ENCODE peak calls at places on chromosomes 16 and 17, in nine cellular contexts. One of them, this sample, is unnamed.
A peak's percentile ranks its signal among the peaks of the same experiment; 100 is the strongest.

GRCh38 chr16:77833906-77834599 is 45.7 kb downstream of the VAT1L start:
- DNase-seq in upper lobe of right lung: no peak
- DNase-seq in progenitor cell of endocrine pancreas: no peak
- DNase-seq in heart left ventricle: no peak
- DNase-seq in RWPE1: peak; percentile 55
- DNase-seq in nephron progenitor cell: no peak
- DNase-seq in neural crest cell: peak; percentile 4
- DNase-seq in GM12865: no peak
- DNase-seq in kidney epithelial cell: peak; percentile 70
- DNase-seq in this sample: no peak

GRCh38 chr17:29949708-29950107 is 8.3 kb downstream of the EFCAB5 start:
- DNase-seq in nephron progenitor cell: no peak
- DNase-seq in progenitor cell of endocrine pancreas: no peak
- DNase-seq in kidney epithelial cell: no peak
- DNase-seq in neural crest cell: no peak
- DNase-seq in GM12865: no peak
- DNase-seq in upper lobe of right lung: no peak
- DNase-seq in RWPE1: no peak
- DNase-seq in heart left ventricle: no peak
- DNase-seq in this sample: no peak

GRCh38 chr16:31711344-31711845 is 162.2 kb upstream of the ZNF267 start:
- DNase-seq in upper lobe of right lung: no peak
- DNase-seq in neural crest cell: no peak
- DNase-seq in progenitor cell of endocrine pancreas: no peak
- DNase-seq in RWPE1: no peak
- DNase-seq in kidney epithelial cell: no peak
- DNase-seq in GM12865: no peak
- DNase-seq in heart left ventricle: no peak
- DNase-seq in nephron progenitor cell: no peak
- DNase-seq in this sample: no peak

GRCh38 chr16:1825864-1826690 is 548 bp downstream of the HAGH start:
- DNase-seq in kidney epithelial cell: no peak
- DNase-seq in heart left ventricle: no peak
- DNase-seq in progenitor cell of endocrine pancreas: peak; percentile 48
- DNase-seq in GM12865: peak; percentile 80
- DNase-seq in RWPE1: no peak
- DNase-seq in neural crest cell: peak; percentile 21
- DNase-seq in upper lobe of right lung: peak; percentile 88
- DNase-seq in nephron progenitor cell: peak; percentile 46
- DNase-seq in this sample: peak; percentile 92

GRCh38 chr16:10037771-10038170 is 144.5 kb downstream of the GRIN2A start:
- DNase-seq in nephron progenitor cell: no peak
- DNase-seq in progenitor cell of endocrine pancreas: no peak
- DNase-seq in neural crest cell: no peak
- DNase-seq in kidney epithelial cell: no peak
- DNase-seq in heart left ventricle: no peak
- DNase-seq in GM12865: no peak
- DNase-seq in RWPE1: no peak
- DNase-seq in upper lobe of right lung: no peak
- DNase-seq in this sample: no peak

GRCh38 chr17:43530303-43531081 is 15.6 kb downstream of the ETV4 start:
- DNase-seq in GM12865: no peak
- DNase-seq in kidney epithelial cell: peak; percentile 85
- DNase-seq in nephron progenitor cell: peak; percentile 97
- DNase-seq in neural crest cell: peak; percentile 93
- DNase-seq in heart left ventricle: peak; percentile 81
- DNase-seq in progenitor cell of endocrine pancreas: peak; percentile 92
- DNase-seq in RWPE1: peak; percentile 46
- DNase-seq in upper lobe of right lung: peak; percentile 75
- DNase-seq in this sample: no peak

GRCh38 chr16:72985148-72985882 is 62.6 kb downstream of the ZFHX3 start:
- DNase-seq in RWPE1: no peak
- DNase-seq in GM12865: no peak
- DNase-seq in neural crest cell: no peak
- DNase-seq in nephron progenitor cell: no peak
- DNase-seq in heart left ventricle: peak; percentile 67
- DNase-seq in kidney epithelial cell: no peak
- DNase-seq in progenitor cell of endocrine pancreas: no peak
- DNase-seq in upper lobe of right lung: no peak
- DNase-seq in this sample: no peak

GRCh38 chr17:62816282-62816839 is 8.2 kb upstream of the MARCHF10 start:
- DNase-seq in progenitor cell of endocrine pancreas: no peak
- DNase-seq in nephron progenitor cell: no peak
- DNase-seq in upper lobe of right lung: no peak
- DNase-seq in neural crest cell: no peak
- DNase-seq in heart left ventricle: no peak
- DNase-seq in kidney epithelial cell: no peak
- DNase-seq in GM12865: no peak
- DNase-seq in RWPE1: no peak
- DNase-seq in this sample: no peak

GRCh38 chr16:351804-352520 is 561 bp downstream of the AXIN1 start:
- DNase-seq in GM12865: peak; percentile 34
- DNase-seq in heart left ventricle: peak; percentile 46
- DNase-seq in nephron progenitor cell: peak; percentile 54
- DNase-seq in progenitor cell of endocrine pancreas: no peak
- DNase-seq in neural crest cell: no peak
- DNase-seq in RWPE1: no peak
- DNase-seq in kidney epithelial cell: no peak
- DNase-seq in upper lobe of right lung: peak; percentile 79
- DNase-seq in this sample: peak; percentile 60

GRCh38 chr17:74016504-74016903 is 187.0 kb upstream of the RPL38 start:
- DNase-seq in upper lobe of right lung: no peak
- DNase-seq in neural crest cell: no peak
- DNase-seq in kidney epithelial cell: no peak
- DNase-seq in nephron progenitor cell: no peak
- DNase-seq in RWPE1: no peak
- DNase-seq in progenitor cell of endocrine pancreas: no peak
- DNase-seq in heart left ventricle: no peak
- DNase-seq in GM12865: no peak
- DNase-seq in this sample: no peak

GRCh38 chr16:84207869-84208268 is 16.9 kb downstream of the ADAD2 start:
- DNase-seq in heart left ventricle: no peak
- DNase-seq in GM12865: no peak
- DNase-seq in neural crest cell: no peak
- DNase-seq in upper lobe of right lung: no peak
- DNase-seq in progenitor cell of endocrine pancreas: no peak
- DNase-seq in nephron progenitor cell: no peak
- DNase-seq in kidney epithelial cell: no peak
- DNase-seq in RWPE1: no peak
- DNase-seq in this sample: no peak

GRCh38 chr17:68197997-68198930 is 49.6 kb upstream of the AMZ2 start:
- DNase-seq in GM12865: no peak
- DNase-seq in kidney epithelial cell: no peak
- DNase-seq in upper lobe of right lung: peak; percentile 64
- DNase-seq in heart left ventricle: no peak
- DNase-seq in RWPE1: peak; percentile 49
- DNase-seq in nephron progenitor cell: peak; percentile 15
- DNase-seq in neural crest cell: no peak
- DNase-seq in progenitor cell of endocrine pancreas: no peak
- DNase-seq in this sample: peak; percentile 57

GRCh38 chr17:16516594-16517018 is 24.6 kb upstream of the LRRC75A start:
- DNase-seq in heart left ventricle: peak; percentile 71
- DNase-seq in progenitor cell of endocrine pancreas: no peak
- DNase-seq in kidney epithelial cell: no peak
- DNase-seq in GM12865: no peak
- DNase-seq in nephron progenitor cell: peak; percentile 23
- DNase-seq in upper lobe of right lung: no peak
- DNase-seq in RWPE1: peak; percentile 54
- DNase-seq in neural crest cell: peak; percentile 17
- DNase-seq in this sample: no peak

GRCh38 chr17:13725286-13725990 is 123.7 kb upstream of the HS3ST3A1 start:
- DNase-seq in kidney epithelial cell: no peak
- DNase-seq in nephron progenitor cell: no peak
- DNase-seq in progenitor cell of endocrine pancreas: no peak
- DNase-seq in upper lobe of right lung: no peak
- DNase-seq in heart left ventricle: no peak
- DNase-seq in neural crest cell: no peak
- DNase-seq in GM12865: no peak
- DNase-seq in RWPE1: peak; percentile 7
- DNase-seq in this sample: no peak

GRCh38 chr17:19973146-19973545 is 4.5 kb downstream of the AKAP10 start:
- DNase-seq in neural crest cell: no peak
- DNase-seq in RWPE1: no peak
- DNase-seq in heart left ventricle: no peak
- DNase-seq in GM12865: no peak
- DNase-seq in kidney epithelial cell: no peak
- DNase-seq in nephron progenitor cell: no peak
- DNase-seq in upper lobe of right lung: no peak
- DNase-seq in progenitor cell of endocrine pancreas: no peak
- DNase-seq in this sample: no peak

GRCh38 chr17:47830991-47831933 is at the start of the genes LRRC46 and MRPL10:
- DNase-seq in GM12865: peak; percentile 94
- DNase-seq in nephron progenitor cell: peak; percentile 91
- DNase-seq in progenitor cell of endocrine pancreas: peak; percentile 85
- DNase-seq in heart left ventricle: peak; percentile 94
- DNase-seq in RWPE1: peak; percentile 99
- DNase-seq in upper lobe of right lung: peak; percentile 97
- DNase-seq in neural crest cell: peak; percentile 94
- DNase-seq in kidney epithelial cell: peak; percentile 61
- DNase-seq in this sample: peak; percentile 97
- TF ChIP-seq CTCF in GM12865: no peak
- TF ChIP-seq CTCF in nephron progenitor cell: peak; percentile 16
- TF ChIP-seq CTCF in progenitor cell of endocrine pancreas: peak; percentile 57
- TF ChIP-seq CTCF in heart left ventricle: no peak
- TF ChIP-seq CTCF in RWPE1: peak; percentile 37
- TF ChIP-seq CTCF in upper lobe of right lung: no peak
- TF ChIP-seq CTCF in neural crest cell: peak; percentile 62
- TF ChIP-seq CTCF in kidney epithelial cell: peak; percentile 55
- TF ChIP-seq CTCF in this sample: peak; percentile 30

DNA sequence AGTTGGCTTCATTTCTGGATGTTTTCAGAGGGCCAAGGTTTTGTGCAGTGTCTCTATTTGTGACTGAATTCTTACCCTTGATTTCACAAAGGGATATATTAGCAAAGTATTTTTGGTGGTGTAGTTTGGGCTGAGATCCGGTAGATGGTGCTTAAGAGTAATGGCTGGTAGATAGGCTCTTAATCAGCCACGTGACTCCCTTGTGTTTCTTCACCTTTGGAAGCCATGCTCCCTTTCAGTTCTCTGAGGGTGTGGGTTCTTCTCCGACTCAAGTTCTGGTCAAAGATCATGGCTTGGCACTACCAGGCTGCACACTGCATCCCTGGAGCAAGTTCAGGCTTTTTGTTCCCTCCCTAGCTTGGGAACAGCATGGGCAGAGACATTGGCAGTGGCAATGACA is 887.3 kb downstream of the CDH8 start:
- DNase-seq in GM12865: peak; percentile 1
- DNase-seq in upper lobe of right lung: no peak
- DNase-seq in heart left ventricle: no peak
- DNase-seq in neural crest cell: no peak
- DNase-seq in nephron progenitor cell: no peak
- DNase-seq in progenitor cell of endocrine pancreas: no peak
- DNase-seq in RWPE1: peak; percentile 0
- DNase-seq in kidney epithelial cell: no peak
- DNase-seq in this sample: no peak
- TF ChIP-seq CTCF in GM12865: no peak
- TF ChIP-seq CTCF in upper lobe of right lung: no peak
- TF ChIP-seq CTCF in heart left ventricle: no peak
- TF ChIP-seq CTCF in neural crest cell: peak; percentile 22
- TF ChIP-seq CTCF in nephron progenitor cell: no peak
- TF ChIP-seq CTCF in progenitor cell of endocrine pancreas: no peak
- TF ChIP-seq CTCF in RWPE1: no peak
- TF ChIP-seq CTCF in kidney epithelial cell: no peak
- TF ChIP-seq CTCF in this sample: peak; percentile 19

GRCh38 chr16:89701425-89702406 is at the start of gene SPATA2L:
- DNase-seq in heart left ventricle: peak; percentile 82
- DNase-seq in kidney epithelial cell: peak; percentile 72
- DNase-seq in nephron progenitor cell: peak; percentile 96
- DNase-seq in RWPE1: peak; percentile 98
- DNase-seq in GM12865: peak; percentile 98
- DNase-seq in neural crest cell: peak; percentile 83
- DNase-seq in progenitor cell of endocrine pancreas: peak; percentile 95
- DNase-seq in upper lobe of right lung: peak; percentile 98
- DNase-seq in this sample: peak; percentile 99

GRCh38 chr16:89700100-89700648 is 1.3 kb downstream of the SPATA2L start:
- DNase-seq in neural crest cell: peak; percentile 98
- DNase-seq in GM12865: peak; percentile 99
- DNase-seq in RWPE1: peak; percentile 94
- DNase-seq in progenitor cell of endocrine pancreas: peak; percentile 98
- DNase-seq in heart left ventricle: peak; percentile 99
- DNase-seq in nephron progenitor cell: peak; percentile 99
- DNase-seq in kidney epithelial cell: peak; percentile 90
- DNase-seq in upper lobe of right lung: peak; percentile 100
- DNase-seq in this sample: peak; percentile 98

GRCh38 chr16:89704281-89704680 is 2.8 kb upstream of the SPATA2L start:
- DNase-seq in GM12865: peak; percentile 9
- DNase-seq in RWPE1: no peak
- DNase-seq in neural crest cell: no peak
- DNase-seq in progenitor cell of endocrine pancreas: no peak
- DNase-seq in nephron progenitor cell: no peak
- DNase-seq in heart left ventricle: no peak
- DNase-seq in upper lobe of right lung: no peak
- DNase-seq in kidney epithelial cell: no peak
- DNase-seq in this sample: no peak

GRCh38 chr16:89697616-89698331 is 3.7 kb downstream of the SPATA2L start:
- DNase-seq in neural crest cell: no peak
- DNase-seq in RWPE1: no peak
- DNase-seq in upper lobe of right lung: no peak
- DNase-seq in nephron progenitor cell: no peak
- DNase-seq in heart left ventricle: no peak
- DNase-seq in progenitor cell of endocrine pancreas: no peak
- DNase-seq in GM12865: no peak
- DNase-seq in kidney epithelial cell: no peak
- DNase-seq in this sample: no peak

DNA sequence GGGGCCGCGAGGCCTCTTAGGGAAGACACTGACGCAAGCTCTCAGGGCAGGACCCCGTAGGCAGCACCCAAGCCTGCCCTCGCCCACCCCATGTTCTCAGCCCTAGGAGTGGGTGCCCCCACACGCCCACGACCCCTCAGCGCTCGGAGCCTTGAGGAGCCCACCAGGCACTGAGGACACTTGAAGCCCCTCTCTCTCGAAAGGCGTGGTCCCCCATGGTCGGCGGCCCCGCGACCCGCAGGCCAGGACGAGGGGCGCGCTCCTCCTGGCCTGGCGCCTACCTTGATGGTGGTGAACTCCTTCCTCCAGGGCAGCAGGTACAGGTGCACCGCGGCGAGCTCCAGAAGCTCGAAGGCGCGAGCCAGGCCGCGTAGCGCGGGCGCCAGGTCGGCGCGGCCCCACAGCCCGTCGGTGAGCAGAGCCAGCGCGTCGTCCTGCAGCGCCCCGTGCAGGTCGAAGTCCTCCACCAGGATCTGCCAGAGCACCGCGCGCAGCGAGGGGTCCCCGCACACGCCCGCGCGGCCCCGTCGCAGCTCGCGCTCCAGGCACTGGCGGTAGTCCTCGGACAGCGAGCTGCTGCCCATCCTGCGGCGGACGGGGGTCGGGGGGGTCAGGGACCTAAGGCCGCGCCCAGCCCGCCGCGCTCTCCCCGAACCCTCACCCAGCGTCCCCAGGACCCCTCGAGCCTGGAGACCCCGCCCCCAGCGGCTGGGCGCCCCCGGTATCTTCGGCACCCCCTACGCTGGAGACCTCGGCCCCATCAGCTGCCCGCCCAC is 668 bp downstream of the SPATA2L start:
- DNase-seq in heart left ventricle: no peak
- DNase-seq in neural crest cell: no peak
- DNase-seq in progenitor cell of endocrine pancreas: no peak
- DNase-seq in nephron progenitor cell: peak; percentile 53
- DNase-seq in RWPE1: no peak
- DNase-seq in GM12865: peak; percentile 70
- DNase-seq in kidney epithelial cell: no peak
- DNase-seq in upper lobe of right lung: peak; percentile 85
- DNase-seq in this sample: peak; percentile 74
- TF ChIP-seq CTCF in heart left ventricle: no peak
- TF ChIP-seq CTCF in neural crest cell: peak; percentile 43
- TF ChIP-seq CTCF in progenitor cell of endocrine pancreas: peak; percentile 34
- TF ChIP-seq CTCF in nephron progenitor cell: no peak
- TF ChIP-seq CTCF in RWPE1: no peak
- TF ChIP-seq CTCF in GM12865: peak; percentile 40
- TF ChIP-seq CTCF in kidney epithelial cell: peak; percentile 24
- TF ChIP-seq CTCF in upper lobe of right lung: peak; percentile 16
- TF ChIP-seq CTCF in this sample: peak; percentile 50

GRCh38 chr16:83113317-83113716 is 486.5 kb downstream of the CDH13 start:
- DNase-seq in heart left ventricle: no peak
- DNase-seq in upper lobe of right lung: no peak
- DNase-seq in RWPE1: no peak
- DNase-seq in GM12865: peak; percentile 28
- DNase-seq in kidney epithelial cell: no peak
- DNase-seq in neural crest cell: peak; percentile 15
- DNase-seq in progenitor cell of endocrine pancreas: peak; percentile 25
- DNase-seq in nephron progenitor cell: peak; percentile 27
- DNase-seq in this sample: no peak
- TF ChIP-seq CTCF in heart left ventricle: peak; percentile 19
- TF ChIP-seq CTCF in upper lobe of right lung: peak; percentile 39
- TF ChIP-seq CTCF in RWPE1: no peak
- TF ChIP-seq CTCF in GM12865: peak; percentile 50
- TF ChIP-seq CTCF in kidney epithelial cell: peak; percentile 71
- TF ChIP-seq CTCF in neural crest cell: peak; percentile 70
- TF ChIP-seq CTCF in progenitor cell of endocrine pancreas: peak; percentile 86
- TF ChIP-seq CTCF in nephron progenitor cell: peak; percentile 48
- TF ChIP-seq CTCF in this sample: peak; percentile 36

This sample was measured in GM13977.